ENCODE peak calls at places on chromosome 9, in five cellular contexts. T, L, R, H and E are unnamed samples.

GRCh38 chr9:133572821-133573361 is 36.3 kb downstream of the FAM163B start:
- DNase-seq in T (no peak), L (peak; percentile 87), H (peak; percentile 90), R (no peak), E (no peak)

GRCh38 chr9:83537331-83538171 is 650 bp downstream of the FRMD3 start:
- DNase-seq in L (peak; percentile 84), H (no peak), T (no peak), R (peak; percentile 23), E (no peak)

GRCh38 chr9:123493627-123494026 is 137.6 kb downstream of the CRB2 start:
- DNase-seq in H (no peak), L (no peak), R (no peak), T (no peak), E (no peak)

GRCh38 chr9:132597073-132597775 is 14.8 kb downstream of the BARHL1 start:
- DNase-seq in L (no peak), T (no peak), R (no peak), H (peak; percentile 89), E (no peak)

GRCh38 chr9:76181020-76181641 is 213.1 kb downstream of the RFK start:
- DNase-seq in T (no peak), R (peak; percentile 91), L (no peak), H (no peak), E (no peak)

GRCh38 chr9:135676891-135677290 is 13.8 kb downstream of the LCN9 start:
- DNase-seq in T (no peak), L (peak; percentile 44), R (no peak), H (no peak), E (no peak)

GRCh38 chr9:101397746-101398334 is 578 bp downstream of the MRPL50 start:
- DNase-seq in R (peak; percentile 19), T (no peak), H (no peak), L (no peak), E (no peak)

GRCh38 chr9:29006603-29007002 is 1433.3 kb upstream of the C9orf72 start:
- DNase-seq in L (no peak), R (no peak), H (no peak), T (no peak), E (no peak)

GRCh38 chr9:112559629-112560413 is 73.2 kb downstream of the KIAA1958 start:
- DNase-seq in T (no peak), R (no peak), H (no peak), L (no peak), E (no peak)

GRCh38 chr9:122379340-122379739 is 8.5 kb downstream of the PTGS1 start:
- DNase-seq in R (no peak), H (no peak), L (no peak), T (no peak), E (no peak)
- TF ChIP-seq CTCF in R (peak; percentile 58), H (no peak), L (no peak), T (peak; percentile 55), E (no peak)

DNA sequence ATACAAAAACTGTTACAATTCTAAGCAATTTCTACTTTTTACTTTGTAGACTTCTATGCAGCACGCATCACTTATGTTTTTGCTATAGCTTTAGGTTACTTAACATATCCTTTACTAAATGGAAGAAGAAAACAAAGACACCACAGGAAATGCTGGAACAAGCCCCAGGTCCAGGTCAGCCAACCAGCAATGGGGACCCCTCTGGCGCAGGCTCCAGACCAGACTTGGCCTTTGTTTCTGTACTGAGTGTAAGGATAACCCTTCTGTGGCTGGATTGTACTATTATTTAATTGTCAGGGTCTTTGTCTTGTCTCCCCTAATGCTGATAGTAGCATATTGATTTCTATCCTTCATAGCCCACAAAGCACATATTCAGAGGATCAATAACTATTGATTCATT is 4.2 kb downstream of the SEMA4D start:
- DNase-seq in H (no peak), R (no peak), T (no peak), L (no peak), E (no peak)
- H3K27ac ChIP-seq in H (no peak overlapping the region), R (no peak overlapping the region), T (peak overlapping the region; percentile 95), L (no peak overlapping the region), E (peak overlapping the region; percentile 67)

DNA sequence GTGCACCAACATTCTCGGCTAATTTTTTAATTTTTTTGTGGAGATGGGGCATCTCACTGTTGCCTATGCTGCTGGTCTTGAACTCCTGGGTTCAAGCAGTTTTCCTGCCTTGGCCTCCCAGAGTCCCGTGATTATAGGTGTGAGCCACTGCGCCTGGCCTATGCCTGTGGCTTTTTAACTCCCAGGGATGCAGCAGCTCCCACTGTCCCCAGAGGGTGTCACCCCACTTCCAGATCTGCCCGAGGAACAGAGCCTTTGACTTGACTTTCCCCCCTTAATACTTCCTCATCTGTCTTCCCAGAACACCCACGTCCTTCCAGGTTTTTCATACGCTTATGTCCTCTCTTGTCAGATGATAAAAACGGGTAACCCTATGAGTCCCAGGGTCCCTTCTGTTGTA is 7.6 kb upstream of the PRRC2B start:
- DNase-seq in T (no peak), H (no peak), R (no peak), L (no peak), E (no peak)
- TF ChIP-seq CTCF in T (peak; percentile 7), H (peak; percentile 7), R (no peak), L (peak; percentile 9), E (peak; percentile 11)

GRCh38 chr9:127860779-127861178 is 6.3 kb upstream of the ENG start:
- DNase-seq in H (no peak), R (no peak), T (no peak), L (no peak), E (no peak)
- H3K27ac ChIP-seq in H (peak overlapping the region; percentile 87), R (no peak overlapping the region), T (no peak overlapping the region), L (peak overlapping the region; percentile 75), E (no peak overlapping the region)